ENCODE peak calls at places on chromosomes 6 and 20, in five cellular contexts. J is endothelial cell; R is HCT116; M is stimulated activated CD4-positive, alpha-beta T cell treated with anti-CD3 and anti-CD28 coated beads, TNF-alpha, amount 100 ng/mL, for 4 hours; D is Peyer's patch. P is an unnamed sample.

GRCh38 chr20:11144114-11144513 is 470.3 kb upstream of the JAG1 start:
- DNase-seq in J (no peak), R (no peak), M (no peak), D (no peak), P (peak; percentile 36)

GRCh38 chr20:16803965-16804792 is 56.0 kb downstream of the OTOR start:
- DNase-seq in J (peak; percentile 80), R (peak; percentile 21), M (no peak), D (peak; percentile 54), P (no peak)

GRCh38 chr6:96626749-96627353 is 63.9 kb downstream of the FHL5 start:
- DNase-seq in J (no peak), R (peak; percentile 22), M (no peak), D (no peak), P (peak; percentile 14)

GRCh38 chr6:129195666-129196065 is 312.7 kb downstream of the LAMA2 start:
- DNase-seq in J (no peak), R (no peak), M (no peak), D (no peak), P (no peak)

GRCh38 chr6:128493877-128494276 is 26.5 kb downstream of the PTPRK start:
- DNase-seq in J (no peak), R (no peak), M (no peak), D (no peak), P (no peak)

GRCh38 chr6:161523367-161523766 is 249.5 kb upstream of the AGPAT4 start:
- DNase-seq in J (no peak), R (no peak), M (no peak), D (no peak), P (no peak)

GRCh38 chr6:71287038-71287437 is 1.6 kb upstream of the OGFRL1 start:
- DNase-seq in J (no peak), R (no peak), M (no peak), D (no peak), P (no peak)

GRCh38 chr6:121305957-121306607 is 28.2 kb downstream of the TBC1D32 start:
- DNase-seq in J (no peak), R (peak; percentile 35), M (no peak), D (no peak), P (no peak)

GRCh38 chr20:35947489-35947888 is 6.8 kb downstream of the SCAND1 start:
- DNase-seq in J (peak; percentile 28), R (peak; percentile 42), M (no peak), D (no peak), P (no peak)

GRCh38 chr20:50202677-50203076 is 12.0 kb downstream of the CEBPB start:
- DNase-seq in J (no peak), R (no peak), M (no peak), D (peak; percentile 38), P (no peak)

GRCh38 chr6:157235600-157236039 is 87.7 kb downstream of the TMEM242 start:
- DNase-seq in J (peak; percentile 64), R (no peak), M (peak; percentile 17), D (peak; percentile 74), P (no peak)

GRCh38 chr6:52013035-52013434 is 74.4 kb downstream of the PKHD1 start:
- DNase-seq in J (no peak), R (no peak), M (no peak), D (no peak), P (no peak)

GRCh38 chr20:50561379-50562078 is 51.3 kb downstream of the PTPN1 start:
- DNase-seq in J (no peak), R (peak; percentile 95), M (peak; percentile 49), D (no peak), P (peak; percentile 90)

GRCh38 chr6:103107985-103108384 is 1714.5 kb downstream of the GRIK2 start:
- DNase-seq in J (no peak), R (no peak), M (no peak), D (no peak), P (no peak)

GRCh38 chr6:11288065-11288464 is 55.6 kb upstream of the NEDD9 start:
- DNase-seq in J (no peak), R (no peak), M (no peak), D (peak; percentile 87), P (no peak)

GRCh38 chr6:121335111-121336008 is 1.1 kb upstream of the TBC1D32 start:
- DNase-seq in J (no peak), R (no peak), M (no peak), D (no peak), P (no peak)

GRCh38 chr20:4737857-4738627 is 16.3 kb downstream of the PRND start:
- DNase-seq in J (no peak), R (no peak), M (no peak), D (no peak), P (no peak)

GRCh38 chr6:169156108-169156821 is 97.4 kb downstream of the THBS2 start:
- DNase-seq in J (no peak), R (no peak), M (no peak), D (no peak), P (no peak)

GRCh38 chr6:31573239-31574105 is 1.4 kb downstream of the LTA start:
- DNase-seq in J (no peak), R (no peak), M (no peak), D (no peak), P (no peak)

GRCh38 chr20:61434361-61434781 is 182.3 kb downstream of the CDH4 start:
- DNase-seq in J (no peak), R (no peak), M (no peak), D (no peak), P (no peak)

GRCh38 chr6:163831736-163832135 is 417.2 kb downstream of the QKI start:
- DNase-seq in J (no peak), R (no peak), M (no peak), D (no peak), P (no peak)

GRCh38 chr6:8207869-8208191 is 105.5 kb upstream of the EEF1E1 start:
- DNase-seq in J (no peak), R (no peak), M (no peak), D (no peak), P (no peak)

GRCh38 chr20:48846516-48847492 is 19.0 kb upstream of the PREX1 start:
- DNase-seq in J (peak; percentile 40), R (no peak), M (no peak), D (no peak), P (no peak)

GRCh38 chr6:89655122-89655521 is 16.6 kb upstream of the LYRM2 start:
- DNase-seq in J (no peak), R (no peak), M (no peak), D (no peak), P (no peak)

GRCh38 chr6:128161839-128162238 is 261.0 kb upstream of the THEMIS start:
- DNase-seq in J (no peak), R (no peak), M (no peak), D (no peak), P (no peak)

GRCh38 chr6:147837540-147837939 is 329.1 kb downstream of the SAMD5 start:
- DNase-seq in J (no peak), R (no peak), M (no peak), D (no peak), P (no peak)

GRCh38 chr6:40541556-40542174 is 45.5 kb downstream of the LRFN2 start:
- DNase-seq in J (no peak), R (no peak), M (no peak), D (no peak), P (no peak)

GRCh38 chr6:1787894-1788293 is 178.2 kb downstream of the FOXC1 start:
- DNase-seq in J (no peak), R (no peak), M (no peak), D (no peak), P (no peak)

GRCh38 chr20:20606046-20606445 is 106.4 kb downstream of the RALGAPA2 start:
- DNase-seq in J (no peak), R (no peak), M (no peak), D (no peak), P (no peak)